ENCODE peak calls at places on chromosomes 12 and 14, in four cellular contexts. D is uterus, C is epithelial cell of esophagus, M is PC-3. W is an unnamed sample.

GRCh38 chr14:100065161-100065871 is at the start of gene EVL:
- DNase-seq in D (no peak), M (no peak), C (no peak), W (peak)

GRCh38 chr12:19967486-19967885 is 400.9 kb upstream of the PDE3A start:
- DNase-seq in C (peak), M (peak), D (no peak), W (no peak)

GRCh38 chr12:124852329-124852831 is 11.3 kb downstream of the SCARB1 start:
- DNase-seq in D (no peak), M (no peak), C (no peak), W (no peak)

GRCh38 chr12:1357711-1358110 is 236.7 kb downstream of the FBXL14 start:
- DNase-seq in M (no peak), C (no peak), D (no peak), W (no peak)

GRCh38 chr14:106802413-106803364 is 1276.3 kb downstream of the TMEM121 start:
- DNase-seq in D (no peak), M (no peak), C (no peak), W (peak)

GRCh38 chr12:124684971-124685688 is 117.7 kb upstream of the NCOR2 start:
- DNase-seq in D (peak), M (peak), C (peak), W (no peak)

GRCh38 chr12:79634957-79635471 is 55.8 kb downstream of the PAWR start:
- DNase-seq in M (no peak), C (peak), D (no peak), W (no peak)

GRCh38 chr12:124913474-124914391 is 717 bp downstream of the UBC start:
- DNase-seq in D (peak), M (peak), C (peak), W (peak)

GRCh38 chr12:64083285-64084210 is 138.5 kb downstream of the KICS2 start:
- DNase-seq in D (peak), M (peak), C (peak), W (no peak)

GRCh38 chr12:124385219-124385969 is 90.5 kb downstream of the RFLNA start:
- DNase-seq in M (peak), C (peak), D (peak), W (no peak)

GRCh38 chr14:90409209-90409730 is 12.4 kb downstream of the CALM1 start:
- DNase-seq in C (peak), D (peak), M (peak), W (no peak)

GRCh38 chr14:95691591-95691990 is 5.4 kb downstream of the TCL1B start:
- DNase-seq in M (no peak), D (no peak), C (no peak), W (no peak)

GRCh38 chr12:62976110-62976640 is 41.2 kb upstream of the PPM1H start:
- DNase-seq in D (no peak), C (no peak), M (peak), W (no peak)

GRCh38 chr14:100874411-100875091 is 29.0 kb downstream of the RTL1 start:
- DNase-seq in D (no peak), C (no peak), M (no peak), W (no peak)

GRCh38 chr12:15534322-15534721 is 212.0 kb downstream of the PTPRO start:
- DNase-seq in M (no peak), C (no peak), D (no peak), W (no peak)

GRCh38 chr14:103700753-103701490 is 14.3 kb downstream of the XRCC3 start:
- DNase-seq in D (no peak), M (no peak), C (no peak), W (no peak)

GRCh38 chr14:85444685-85445084 is 85.3 kb upstream of the FLRT2 start:
- DNase-seq in D (no peak), M (peak), C (no peak), W (no peak)

GRCh38 chr12:22672951-22673350 is 48.0 kb downstream of the ETNK1 start:
- DNase-seq in C (no peak), M (peak), D (no peak), W (no peak)

GRCh38 chr12:102961488-102961801 is 4.0 kb downstream of the ASCL1 start:
- DNase-seq in M (no peak), C (no peak), D (no peak), W (no peak)

GRCh38 chr14:100652739-100653138 is 65.5 kb upstream of the BEGAIN start:
- DNase-seq in C (no peak), D (no peak), M (no peak), W (no peak)

GRCh38 chr14:60723218-60724079 is 702 bp downstream of the SIX4 start:
- DNase-seq in C (peak), D (peak), M (peak), W (peak)

GRCh38 chr14:74620497-74620921 is 8.5 kb upstream of the LTBP2 start:
- DNase-seq in D (no peak), C (peak), M (peak), W (no peak)

GRCh38 chr12:2447861-2448260 is 346.9 kb upstream of the FKBP4 start:
- DNase-seq in M (no peak), C (no peak), D (no peak), W (no peak)

GRCh38 chr12:2451025-2451424 is 343.7 kb upstream of the FKBP4 start:
- DNase-seq in D (no peak), M (no peak), C (no peak), W (no peak)

GRCh38 chr12:2451497-2451896 is 343.3 kb upstream of the FKBP4 start:
- DNase-seq in D (no peak), M (no peak), C (no peak), W (no peak)

GRCh38 chr12:2450553-2450952 is 344.2 kb upstream of the FKBP4 start:
- DNase-seq in C (no peak), M (no peak), D (no peak), W (no peak)

DNA sequence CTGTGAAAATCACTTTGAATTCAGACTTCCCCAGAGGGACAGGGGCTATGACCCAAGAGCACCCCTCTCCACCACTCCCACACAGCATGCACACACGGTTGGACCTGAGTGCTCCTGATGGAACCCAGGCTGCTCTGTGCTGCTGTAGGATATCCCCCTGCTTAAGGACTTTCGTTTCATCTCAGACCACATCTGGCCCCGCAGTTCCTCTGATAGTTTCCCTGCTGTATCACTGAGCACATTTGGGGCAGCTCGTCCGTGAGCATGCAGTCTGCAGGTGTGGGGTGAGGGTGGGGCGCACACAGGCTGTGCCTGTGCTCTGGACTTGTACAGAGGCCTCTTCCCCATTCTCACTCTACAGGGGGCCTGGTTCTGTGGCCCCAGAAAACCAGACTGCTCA is 345.2 kb upstream of the FKBP4 start:
- DNase-seq in M (no peak), C (no peak), D (no peak), W (no peak)
- H3K4me3 ChIP-seq in M (no peak), C (no peak), D (no peak), W (no peak)

GRCh38 chr14:23115918-23116317 is 3.1 kb downstream of the CEBPE start:
- DNase-seq in M (no peak), D (no peak), C (no peak), W (no peak)
- H3K4me3 ChIP-seq in M (no peak), D (no peak), C (no peak), W (no peak)

GRCh38 chr12:58504539-58504938 is 415.8 kb downstream of the LRIG3 start:
- DNase-seq in M (peak), C (peak), D (no peak), W (no peak)

GRCh38 chr12:58502236-58502635 is 418.1 kb downstream of the LRIG3 start:
- DNase-seq in D (no peak), C (no peak), M (no peak), W (no peak)

GRCh38 chr12:58502857-58503256 is 417.4 kb downstream of the LRIG3 start:
- DNase-seq in C (no peak), M (no peak), D (no peak), W (no peak)

GRCh38 chr12:58500399-58500798 is 419.9 kb downstream of the LRIG3 start:
- DNase-seq in C (peak), M (peak), D (no peak), W (no peak)

DNA sequence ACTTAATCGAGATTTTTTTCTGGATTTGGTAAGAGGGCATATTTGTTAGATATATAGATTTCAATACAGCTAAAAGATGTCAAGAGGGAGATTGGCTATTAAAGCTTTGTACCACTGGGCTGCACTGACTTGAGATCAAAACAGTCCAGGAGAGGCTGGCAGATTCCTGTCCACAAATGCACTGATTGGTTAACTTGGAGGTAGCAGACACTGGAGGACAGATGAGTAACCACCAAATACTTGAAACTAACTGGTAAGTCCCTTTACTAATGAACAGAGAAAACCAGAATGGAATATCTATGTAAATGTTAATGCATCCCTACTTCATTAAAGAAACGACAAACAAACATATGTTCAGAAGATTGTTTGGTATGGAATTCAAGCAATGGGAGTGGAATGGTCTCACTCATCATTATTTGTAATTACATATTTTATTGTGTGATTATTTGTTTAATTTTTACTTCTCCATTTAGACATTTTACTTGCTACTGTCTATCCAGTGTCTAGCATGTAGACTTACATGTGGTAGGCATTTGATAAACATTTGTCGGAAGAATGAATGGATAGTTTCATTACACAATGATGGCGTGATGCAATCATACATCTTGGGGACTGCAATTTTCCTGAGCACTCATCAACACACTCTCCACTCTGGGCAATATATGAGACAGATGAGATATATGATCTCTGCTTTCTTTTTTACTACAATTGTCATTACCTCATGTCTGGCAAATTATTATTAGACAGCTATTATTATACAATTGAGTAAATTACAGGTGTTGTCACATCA is 416.4 kb downstream of the LRIG3 start:
- DNase-seq in D (no peak), C (no peak), M (no peak), W (no peak)
- H3K4me3 ChIP-seq in D (no peak), C (no peak), M (no peak), W (no peak)

GRCh38 chr12:57770734-57771133 is 1.2 kb downstream of the METTL1 start:
- DNase-seq in M (no peak), C (no peak), D (no peak), W (no peak)
- H3K4me3 ChIP-seq in M (peak), C (no peak), D (no peak), W (no peak)